ENCODE peak calls at places on chromosome 7, in seven cellular contexts. U, S, B, Z, X, O and F are unnamed samples.

GRCh38 chr7:87414400-87415188 is 60.9 kb downstream of the ABCB4 start:
- DNase-seq in U (peak), S (no peak), B (peak), Z (no peak), X (no peak), O (peak), F (no peak)

GRCh38 chr7:44964831-44965440 is 13.9 kb downstream of the MYO1G start:
- DNase-seq in U (no peak), S (no peak), B (no peak), Z (peak), X (no peak), O (no peak), F (no peak)

GRCh38 chr7:81264116-81264515 is 345.3 kb upstream of the SEMA3C start:
- DNase-seq in U (no peak), S (no peak), B (no peak), Z (no peak), X (no peak), O (no peak), F (no peak)

GRCh38 chr7:19051767-19052375 is 65.6 kb downstream of the TWIST1 start:
- DNase-seq in U (peak), S (no peak), B (peak), Z (peak), X (peak), O (peak), F (no peak)

GRCh38 chr7:101066141-101066857 is 19.0 kb upstream of the TRIM56 start:
- DNase-seq in U (peak), S (no peak), B (no peak), Z (no peak), X (no peak), O (peak), F (no peak)

GRCh38 chr7:100835903-100836811 is 8.8 kb upstream of the EPHB4 start:
- DNase-seq in U (peak), S (peak), B (no peak), Z (peak), X (no peak), O (no peak), F (peak)

GRCh38 chr7:121510302-121510701 is 114.2 kb upstream of the FAM3C start:
- DNase-seq in U (no peak), S (no peak), B (no peak), Z (peak), X (no peak), O (no peak), F (peak)

GRCh38 chr7:40720401-40720800 is 585.6 kb downstream of the SUGCT start:
- DNase-seq in U (no peak), S (no peak), B (peak), Z (no peak), X (no peak), O (peak), F (no peak)

GRCh38 chr7:24733414-24734060 is 23.7 kb downstream of the GSDME start:
- DNase-seq in U (no peak), S (no peak), B (no peak), Z (no peak), X (peak), O (no peak), F (no peak)

GRCh38 chr7:87369216-87369615 is 23.8 kb downstream of the CROT start:
- DNase-seq in U (no peak), S (no peak), B (no peak), Z (no peak), X (no peak), O (no peak), F (no peak)

GRCh38 chr7:124915242-124915641 is 14.4 kb downstream of the POT1 start:
- DNase-seq in U (no peak), S (no peak), B (no peak), Z (no peak), X (no peak), O (no peak), F (no peak)

GRCh38 chr7:87328281-87328680 is 17.2 kb upstream of the CROT start:
- DNase-seq in U (peak), S (no peak), B (peak), Z (no peak), X (no peak), O (peak), F (no peak)

GRCh38 chr7:38870147-38870546 is 38.8 kb downstream of the VPS41 start:
- DNase-seq in U (no peak), S (no peak), B (no peak), Z (no peak), X (no peak), O (no peak), F (no peak)

GRCh38 chr7:65379318-65379717 is 5.7 kb downstream of the ZNF92 start:
- DNase-seq in U (no peak), S (no peak), B (peak), Z (no peak), X (no peak), O (no peak), F (no peak)

GRCh38 chr7:155884225-155885161 is 72.2 kb upstream of the SHH start:
- DNase-seq in U (no peak), S (no peak), B (no peak), Z (no peak), X (no peak), O (no peak), F (peak)

GRCh38 chr7:30026229-30027064 is at the start of gene FKBP14:
- DNase-seq in U (peak), S (peak), B (peak), Z (peak), X (peak), O (peak), F (peak)
- H4K8ac ChIP-seq in U (peak), S (no peak), B (peak), Z (no peak), X (peak), O (no peak), F (no peak)

GRCh38 chr7:116509982-116510579 is 10.5 kb downstream of the CAV2 start:
- DNase-seq in U (no peak), S (no peak), B (peak), Z (no peak), X (no peak), O (no peak), F (no peak)
- H4K8ac ChIP-seq in U (no peak), S (no peak), B (no peak), Z (no peak), X (no peak), O (no peak), F (no peak)

DNA sequence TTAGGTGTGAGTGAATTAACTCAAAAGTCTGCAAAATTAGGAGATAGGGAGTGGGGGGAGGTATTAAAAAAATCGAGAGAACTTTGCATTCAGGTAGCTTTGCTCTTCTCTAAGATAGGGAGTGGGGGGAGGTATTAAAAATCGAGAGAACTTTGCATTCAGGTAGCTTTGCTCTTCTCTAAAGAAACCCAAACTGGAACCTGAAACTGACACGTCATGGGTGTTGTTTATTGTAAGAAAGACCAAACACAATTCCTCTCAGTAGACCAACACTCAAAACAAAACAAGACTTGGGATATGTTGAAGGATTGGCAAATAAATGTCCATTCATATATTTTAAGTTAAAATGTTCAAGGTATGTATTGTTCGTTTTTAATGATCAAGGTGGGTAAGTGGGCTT is 87.9 kb downstream of the KIAA1549 start:
- DNase-seq in U (no peak), S (no peak), B (no peak), Z (no peak), X (no peak), O (no peak), F (no peak)
- H4K8ac ChIP-seq in U (no peak), S (no peak), B (no peak), Z (no peak), X (no peak), O (no peak), F (no peak)

GRCh38 chr7:134855467-134855866 is 76.0 kb downstream of the CALD1 start:
- DNase-seq in U (no peak), S (no peak), B (no peak), Z (no peak), X (no peak), O (no peak), F (no peak)
- H4K8ac ChIP-seq in U (no peak), S (no peak), B (peak), Z (no peak), X (no peak), O (no peak), F (no peak)

DNA sequence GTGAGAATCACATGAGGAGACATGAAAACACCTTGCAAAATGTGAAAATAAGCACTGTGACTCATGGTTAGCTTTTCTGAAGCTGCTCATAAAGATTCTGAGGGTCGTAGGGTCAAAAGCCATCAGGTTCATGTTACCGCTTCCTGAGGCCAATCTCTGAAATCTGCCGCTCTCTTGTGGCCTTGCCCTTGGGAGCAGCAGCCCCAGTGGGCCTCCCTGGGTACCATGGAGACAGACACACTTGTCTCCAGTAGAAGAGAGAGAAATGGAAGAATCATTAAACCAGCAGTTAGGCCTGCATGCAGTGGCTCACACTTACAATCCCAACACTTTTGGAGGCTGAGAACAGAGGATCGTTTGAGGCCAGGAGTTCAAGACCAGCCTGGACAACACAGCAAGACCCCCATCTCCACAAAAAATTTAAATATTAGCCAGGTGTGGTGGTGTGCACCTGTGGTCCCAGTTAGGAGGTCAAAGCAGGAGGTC is 42.8 kb downstream of the NIPSNAP2 start:
- DNase-seq in U (peak), S (no peak), B (no peak), Z (no peak), X (no peak), O (peak), F (no peak)
- H4K8ac ChIP-seq in U (no peak), S (no peak), B (no peak), Z (peak), X (no peak), O (no peak), F (no peak)